ENCODE peak calls at places on chromosomes 5 and 9, in four cellular contexts. W, T, O and N are unnamed samples.

GRCh38 chr9:121902483-121903135 is 190.5 kb downstream of the TTLL11 start:
- DNase-seq in O (no peak), W (no peak), T (peak; percentile 92), N (no peak)

GRCh38 chr9:128936171-128936865 is 11.1 kb downstream of the DOLK start:
- DNase-seq in T (no peak), O (no peak), W (no peak), N (no peak)

GRCh38 chr5:172624996-172625939 is 15.8 kb upstream of the NEURL1B start:
- DNase-seq in T (no peak), O (no peak), W (no peak), N (no peak)

GRCh38 chr5:130289132-130290088 is 385.1 kb downstream of the CHSY3 start:
- DNase-seq in T (peak; percentile 10), O (peak; percentile 12), W (no peak), N (no peak)

GRCh38 chr5:115637507-115637906 is 11.7 kb upstream of the TMED7 start:
- DNase-seq in T (no peak), W (no peak), O (no peak), N (no peak)

GRCh38 chr5:109452661-109453060 is 42.9 kb upstream of the PJA2 start:
- DNase-seq in T (no peak), O (no peak), W (no peak), N (no peak)

GRCh38 chr5:145775893-145776444 is 59.2 kb downstream of the PRELID2 start:
- DNase-seq in T (peak; percentile 89), W (no peak), O (no peak), N (no peak)

GRCh38 chr5:53431665-53432064 is 48.8 kb upstream of the FST start:
- DNase-seq in O (no peak), T (no peak), W (no peak), N (no peak)

GRCh38 chr9:114372971-114373591 is 14.7 kb downstream of the AKNA start:
- DNase-seq in O (no peak), T (no peak), W (no peak), N (no peak)

GRCh38 chr5:134493461-134494055 is 31.9 kb upstream of the JADE2 start:
- DNase-seq in W (no peak), O (no peak), T (no peak), N (no peak)

GRCh38 chr5:53642006-53642405 is 81.6 kb downstream of the NDUFS4 start:
- DNase-seq in T (peak; percentile 57), O (no peak), W (peak; percentile 3), N (no peak)

GRCh38 chr9:92964981-92965758 is 17.8 kb downstream of the FGD3 start:
- DNase-seq in W (no peak), T (no peak), O (no peak), N (peak; percentile 32)